ENCODE peak calls at places on chromosomes 7 and 10, in five cellular contexts. P is anterior cingulate cortex, T is AG09319, D is fibroblast of pulmonary artery, N is kidney epithelial cell. X is an unnamed sample.

GRCh38 chr10:76643465-76643864 is 994.1 kb downstream of the KCNMA1 start:
- DNase-seq in P (no peak), D (no peak), N (no peak), T (no peak), X (no peak)

GRCh38 chr10:133159950-133160812 is at the start of gene KNDC1:
- DNase-seq in P (no peak), D (peak; percentile 23), T (no peak), N (no peak), X (no peak)

GRCh38 chr10:49269523-49269922 is 29.4 kb upstream of the C10orf71 start:
- DNase-seq in P (no peak), T (no peak), N (no peak), D (no peak), X (no peak)

GRCh38 chr10:48763403-48763802 is 78.7 kb downstream of the WDFY4 start:
- DNase-seq in N (no peak), P (no peak), D (no peak), T (no peak), X (no peak)

GRCh38 chr10:72785422-72785818 is 93.5 kb downstream of the MCU start:
- DNase-seq in N (no peak), P (no peak), T (no peak), D (no peak), X (peak; percentile 17)

GRCh38 chr10:117684673-117685211 is 142.2 kb downstream of the EMX2 start:
- DNase-seq in D (no peak), P (no peak), N (no peak), T (no peak), X (no peak)

GRCh38 chr7:149423441-149423970 is 37.4 kb downstream of the ZNF777 start:
- DNase-seq in N (no peak), T (no peak), D (no peak), P (no peak), X (peak; percentile 10)

GRCh38 chr10:75097666-75098285 is 13.7 kb upstream of the SAMD8 start:
- DNase-seq in N (no peak), D (peak; percentile 42), T (no peak), P (no peak), X (no peak)

GRCh38 chr7:121302214-121302745 is 26.5 kb upstream of the WNT16 start:
- DNase-seq in T (no peak), N (no peak), P (no peak), D (no peak), X (no peak)

GRCh38 chr10:49360271-49361177 is 35.4 kb downstream of the DRGX start:
- DNase-seq in N (no peak), T (no peak), D (no peak), P (no peak), X (no peak)

GRCh38 chr7:36962367-36962766 is 238.1 kb upstream of the AOAH start:
- DNase-seq in P (no peak), D (no peak), T (no peak), N (peak; percentile 21), X (no peak)

GRCh38 chr7:78198756-78199155 is 400.2 kb downstream of the PHTF2 start:
- DNase-seq in D (no peak), N (no peak), T (no peak), P (no peak), X (no peak)

GRCh38 chr7:50397320-50397970 is 52.7 kb downstream of the FIGNL1 start:
- DNase-seq in P (no peak), T (no peak), N (no peak), D (no peak), X (no peak)

GRCh38 chr7:76074972-76075370 is 27.1 kb downstream of the MDH2 start:
- DNase-seq in P (no peak), N (no peak), D (peak; percentile 45), T (no peak), X (peak; percentile 8)

GRCh38 chr10:81862596-81862995 is 12.4 kb upstream of the NRG3 start:
- DNase-seq in N (no peak), P (no peak), T (no peak), D (no peak), X (no peak)

GRCh38 chr7:95169678-95170077 is 154.7 kb downstream of the PON1 start:
- DNase-seq in N (no peak), T (no peak), P (no peak), D (peak; percentile 15), X (peak; percentile 24)

GRCh38 chr7:25578991-25579687 is 350.9 kb upstream of the NPVF start:
- DNase-seq in T (no peak), N (no peak), P (no peak), D (no peak), X (no peak)

GRCh38 chr7:134618756-134619530 is 27.7 kb upstream of the BPGM start:
- DNase-seq in D (peak; percentile 70), P (no peak), T (no peak), N (no peak), X (peak; percentile 32)

GRCh38 chr10:70555371-70555770 is 47.2 kb downstream of the PRF1 start:
- DNase-seq in T (no peak), P (no peak), N (no peak), D (no peak), X (no peak)

GRCh38 chr10:103278862-103279298 is 1.9 kb downstream of the INA start:
- DNase-seq in P (no peak), N (no peak), D (peak; percentile 67), T (no peak), X (peak; percentile 40)

GRCh38 chr10:77636967-77637473 is 588 bp downstream of the KCNMA1 start:
- DNase-seq in D (no peak), N (no peak), P (no peak), T (no peak), X (no peak)

GRCh38 chr10:114096864-114097263 is 53.2 kb downstream of the ADRB1 start:
- DNase-seq in T (no peak), N (no peak), D (no peak), P (no peak), X (no peak)

GRCh38 chr10:48317321-48317990 is 11.0 kb downstream of the MAPK8 start:
- DNase-seq in D (no peak), N (no peak), T (no peak), P (no peak), X (peak; percentile 8)

GRCh38 chr7:158102897-158103296 is 484.7 kb downstream of the PTPRN2 start:
- DNase-seq in N (no peak), P (no peak), T (no peak), D (no peak), X (no peak)

GRCh38 chr10:118209215-118209614 is 132.9 kb downstream of the FAM204A start:
- DNase-seq in P (peak; percentile 9), D (no peak), T (no peak), N (no peak), X (no peak)

GRCh38 chr10:74981831-74982633 is 129.4 kb upstream of the SAMD8 start:
- DNase-seq in T (no peak), P (no peak), D (no peak), N (no peak), X (no peak)

GRCh38 chr10:78170026-78170475 is 136.4 kb downstream of the RPS24 start:
- DNase-seq in P (no peak), N (no peak), T (no peak), D (peak; percentile 73), X (peak; percentile 33)

GRCh38 chr10:50991496-50992355 is 82.6 kb upstream of the PRKG1 start:
- DNase-seq in D (peak; percentile 68), T (no peak), N (no peak), P (no peak), X (peak; percentile 37)

GRCh38 chr10:121694966-121695340 is 96.7 kb upstream of the FGFR2 start:
- DNase-seq in T (no peak), N (no peak), D (no peak), P (no peak), X (no peak)

GRCh38 chr10:115092555-115093285 is 445 bp upstream of the ATRNL1 start:
- DNase-seq in P (peak; percentile 44), D (peak; percentile 44), N (no peak), T (no peak), X (peak; percentile 22)

GRCh38 chr7:41224063-41224763 is 478.7 kb downstream of the INHBA start:
- DNase-seq in P (no peak), T (no peak), D (peak; percentile 57), N (no peak), X (peak; percentile 56)

GRCh38 chr7:7681191-7681935 is 37.0 kb downstream of the RPA3 start:
- DNase-seq in D (peak; percentile 78), P (no peak), T (peak; percentile 28), N (peak; percentile 26), X (peak; percentile 88)

GRCh38 chr10:103706047-103706446 is 149.3 kb downstream of the SH3PXD2A start:
- DNase-seq in T (no peak), D (no peak), P (no peak), N (no peak), X (no peak)

GRCh38 chr10:36254191-36254590 is 612.1 kb upstream of the FZD8 start:
- DNase-seq in P (no peak), N (no peak), D (peak; percentile 62), T (no peak), X (peak; percentile 64)

GRCh38 chr10:58625070-58625469 is 112.4 kb downstream of the BICC1 start:
- DNase-seq in P (no peak), T (peak; percentile 85), N (peak; percentile 53), D (peak; percentile 79), X (no peak)

GRCh38 chr7:138431517-138431916 is 28.5 kb upstream of the TRIM24 start:
- DNase-seq in P (no peak), T (no peak), N (no peak), D (no peak), X (no peak)

GRCh38 chr7:90955641-90956207 is 308.5 kb upstream of the FZD1 start:
- DNase-seq in N (no peak), T (no peak), D (no peak), P (no peak), X (no peak)

GRCh38 chr10:133199992-133200611 is 29.9 kb upstream of the UTF1 start:
- DNase-seq in D (no peak), T (no peak), P (no peak), N (no peak), X (no peak)

GRCh38 chr7:81333004-81333403 is 414.2 kb upstream of the SEMA3C start:
- DNase-seq in D (peak; percentile 69), N (peak; percentile 16), T (no peak), P (no peak), X (peak; percentile 36)